ENCODE peak calls at places on chromosomes 6 and 20, in four cellular contexts. F, X, J and T are unnamed samples.

GRCh38 chr6:144895890-144896289 is 610.8 kb downstream of the UTRN start:
- DNase-seq in J (no peak), F (no peak), X (no peak), T (no peak)

GRCh38 chr6:15658345-15658744 is 4.5 kb downstream of the DTNBP1 start:
- DNase-seq in F (peak), J (no peak), X (no peak), T (no peak)

GRCh38 chr6:141700836-141701235 is 431.9 kb upstream of the GJE1 start:
- DNase-seq in X (no peak), J (no peak), F (no peak), T (no peak)

GRCh38 chr6:134830945-134831344 is 119.0 kb downstream of the ALDH8A1 start:
- DNase-seq in X (no peak), F (no peak), J (no peak), T (no peak)

GRCh38 chr20:45308078-45308778 is at the start of gene MATN4:
- DNase-seq in X (no peak), J (no peak), F (no peak), T (no peak)

GRCh38 chr20:51339721-51340450 is 202.6 kb downstream of the NFATC2 start:
- DNase-seq in X (no peak), J (no peak), F (no peak), T (no peak)

GRCh38 chr6:124795879-124796838 is 166.1 kb upstream of the RNF217 start:
- DNase-seq in X (peak), F (peak), J (no peak), T (no peak)

GRCh38 chr6:131116755-131117360 is 18.4 kb upstream of the AKAP7 start:
- DNase-seq in F (peak), J (no peak), X (no peak), T (no peak)

GRCh38 chr20:10647471-10647870 is 26.3 kb downstream of the JAG1 start:
- DNase-seq in X (no peak), F (peak), J (no peak), T (no peak)